ENCODE peak calls at places on chromosomes 7 and 10, in nine cellular contexts. One of them, this sample, is unnamed.

GRCh38 chr7:77887567-77887966 is 89.0 kb downstream of the PHTF2 start:
- DNase-seq in uterus: no peak
- DNase-seq in stomach: no peak
- DNase-seq in thoracic aorta: no peak
- DNase-seq in IMR-90: peak; percentile 87
- DNase-seq in HepG2: no peak
- DNase-seq in ascending aorta: peak; percentile 70
- DNase-seq in HAP-1: no peak
- DNase-seq in heart left ventricle: no peak
- DNase-seq in this sample: no peak

GRCh38 chr7:129825005-129825553 is 127.7 kb downstream of the UBE2H start:
- DNase-seq in ascending aorta: peak; percentile 74
- DNase-seq in stomach: no peak
- DNase-seq in thoracic aorta: no peak
- DNase-seq in heart left ventricle: peak; percentile 44
- DNase-seq in HAP-1: peak; percentile 92
- DNase-seq in HepG2: peak; percentile 78
- DNase-seq in IMR-90: no peak
- DNase-seq in uterus: peak; percentile 60
- DNase-seq in this sample: peak; percentile 94

GRCh38 chr10:2978111-2978510 is 89.2 kb upstream of the PFKP start:
- DNase-seq in heart left ventricle: no peak
- DNase-seq in HAP-1: peak; percentile 6
- DNase-seq in uterus: no peak
- DNase-seq in ascending aorta: no peak
- DNase-seq in stomach: no peak
- DNase-seq in IMR-90: peak; percentile 79
- DNase-seq in HepG2: peak; percentile 56
- DNase-seq in thoracic aorta: no peak
- DNase-seq in this sample: peak; percentile 68

GRCh38 chr7:109641445-109641844 is 1071.8 kb downstream of the DNAJB9 start:
- DNase-seq in HAP-1: no peak
- DNase-seq in uterus: no peak
- DNase-seq in ascending aorta: no peak
- DNase-seq in heart left ventricle: no peak
- DNase-seq in stomach: no peak
- DNase-seq in HepG2: no peak
- DNase-seq in IMR-90: no peak
- DNase-seq in thoracic aorta: no peak
- DNase-seq in this sample: no peak

GRCh38 chr7:39667354-39667923 is 44.1 kb downstream of the RALA start:
- DNase-seq in uterus: no peak
- DNase-seq in heart left ventricle: no peak
- DNase-seq in ascending aorta: no peak
- DNase-seq in HepG2: no peak
- DNase-seq in thoracic aorta: no peak
- DNase-seq in HAP-1: no peak
- DNase-seq in IMR-90: no peak
- DNase-seq in stomach: no peak
- DNase-seq in this sample: no peak

GRCh38 chr7:48274662-48275061 is 103.4 kb downstream of the ABCA13 start:
- DNase-seq in HepG2: no peak
- DNase-seq in HAP-1: no peak
- DNase-seq in uterus: no peak
- DNase-seq in IMR-90: peak; percentile 37
- DNase-seq in ascending aorta: no peak
- DNase-seq in thoracic aorta: no peak
- DNase-seq in stomach: no peak
- DNase-seq in heart left ventricle: no peak
- DNase-seq in this sample: no peak

GRCh38 chr7:140176271-140176701 is 497 bp downstream of the KDM7A start:
- DNase-seq in stomach: peak; percentile 27
- DNase-seq in ascending aorta: no peak
- DNase-seq in HAP-1: no peak
- DNase-seq in heart left ventricle: peak; percentile 30
- DNase-seq in uterus: no peak
- DNase-seq in IMR-90: no peak
- DNase-seq in HepG2: no peak
- DNase-seq in thoracic aorta: no peak
- DNase-seq in this sample: no peak

GRCh38 chr10:49362596-49363260 is 33.2 kb downstream of the DRGX start:
- DNase-seq in IMR-90: no peak
- DNase-seq in heart left ventricle: no peak
- DNase-seq in stomach: no peak
- DNase-seq in HepG2: peak; percentile 87
- DNase-seq in HAP-1: no peak
- DNase-seq in uterus: no peak
- DNase-seq in ascending aorta: no peak
- DNase-seq in thoracic aorta: no peak
- DNase-seq in this sample: no peak

GRCh38 chr7:5712566-5712965 is 68.9 kb downstream of the RNF216 start:
- DNase-seq in HAP-1: no peak
- DNase-seq in thoracic aorta: no peak
- DNase-seq in heart left ventricle: no peak
- DNase-seq in ascending aorta: no peak
- DNase-seq in stomach: no peak
- DNase-seq in uterus: no peak
- DNase-seq in HepG2: no peak
- DNase-seq in IMR-90: no peak
- DNase-seq in this sample: no peak

GRCh38 chr7:139941866-139942265 is 112.8 kb downstream of the TBXAS1 start:
- DNase-seq in HepG2: no peak
- DNase-seq in thoracic aorta: no peak
- DNase-seq in heart left ventricle: no peak
- DNase-seq in IMR-90: no peak
- DNase-seq in ascending aorta: no peak
- DNase-seq in uterus: no peak
- DNase-seq in HAP-1: no peak
- DNase-seq in stomach: no peak
- DNase-seq in this sample: no peak

GRCh38 chr7:4266270-4267040 is 415.6 kb upstream of the FOXK1 start:
- DNase-seq in HepG2: no peak
- DNase-seq in IMR-90: no peak
- DNase-seq in ascending aorta: peak; percentile 56
- DNase-seq in HAP-1: no peak
- DNase-seq in heart left ventricle: peak; percentile 7
- DNase-seq in uterus: no peak
- DNase-seq in stomach: no peak
- DNase-seq in thoracic aorta: no peak
- DNase-seq in this sample: peak; percentile 54

GRCh38 chr7:64893401-64893800 is 9.7 kb upstream of the ZNF273 start:
- DNase-seq in uterus: no peak
- DNase-seq in heart left ventricle: no peak
- DNase-seq in HepG2: no peak
- DNase-seq in ascending aorta: no peak
- DNase-seq in HAP-1: no peak
- DNase-seq in IMR-90: no peak
- DNase-seq in stomach: no peak
- DNase-seq in thoracic aorta: no peak
- DNase-seq in this sample: peak; percentile 62

DNA sequence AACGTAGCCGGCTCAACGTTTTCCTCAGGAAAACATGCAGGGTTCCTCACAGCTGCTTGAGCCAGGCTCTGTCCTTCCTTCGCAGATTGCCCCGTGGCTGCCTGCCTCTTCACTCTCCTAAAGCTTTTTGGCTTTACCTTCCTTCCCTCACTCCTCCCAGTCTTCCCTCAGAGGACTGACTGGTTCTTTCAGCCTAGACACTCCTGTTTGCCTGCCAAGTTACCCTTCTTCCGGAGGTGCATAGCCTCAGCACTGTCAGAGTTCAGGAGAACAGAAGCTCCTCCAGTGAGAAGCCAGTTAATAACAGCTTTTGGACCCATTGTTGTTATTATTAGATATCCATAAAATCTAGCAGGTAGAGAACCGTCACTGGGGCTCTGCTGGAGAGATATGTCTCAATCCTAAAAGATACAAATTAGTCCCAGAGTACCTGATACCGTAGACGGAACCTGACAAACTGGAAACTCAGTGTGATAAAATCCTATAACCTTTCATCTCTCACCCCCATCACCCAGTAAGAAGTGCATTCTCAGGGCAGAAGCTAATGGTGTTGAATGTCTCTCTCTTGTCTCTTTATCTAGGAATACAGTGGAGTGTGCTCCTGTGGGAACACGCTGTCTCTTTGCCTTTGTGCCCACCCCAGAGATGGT is 79.6 kb downstream of the SND1 start:
- DNase-seq in stomach: no peak
- DNase-seq in IMR-90: no peak
- DNase-seq in ascending aorta: no peak
- DNase-seq in HepG2: no peak
- DNase-seq in uterus: no peak
- DNase-seq in HAP-1: no peak
- DNase-seq in thoracic aorta: no peak
- DNase-seq in heart left ventricle: no peak
- DNase-seq in this sample: no peak
- H3K4me3 ChIP-seq in stomach: no peak overlapping the region
- H3K4me3 ChIP-seq in IMR-90: no peak overlapping the region
- H3K4me3 ChIP-seq in ascending aorta: no peak overlapping the region
- H3K4me3 ChIP-seq in HepG2: no peak overlapping the region
- H3K4me3 ChIP-seq in uterus: no peak overlapping the region
- H3K4me3 ChIP-seq in HAP-1: no peak overlapping the region
- H3K4me3 ChIP-seq in thoracic aorta: no peak overlapping the region
- H3K4me3 ChIP-seq in heart left ventricle: no peak overlapping the region
- H3K4me3 ChIP-seq in this sample: no peak overlapping the region

GRCh38 chr7:100676501-100677306 is 3.2 kb downstream of the GNB2 start:
- DNase-seq in HepG2: no peak
- DNase-seq in thoracic aorta: no peak
- DNase-seq in heart left ventricle: no peak
- DNase-seq in HAP-1: no peak
- DNase-seq in uterus: peak; percentile 37
- DNase-seq in stomach: no peak
- DNase-seq in IMR-90: no peak
- DNase-seq in ascending aorta: no peak
- DNase-seq in this sample: no peak

GRCh38 chr7:100679129-100679926 is 5.8 kb downstream of the GNB2 start:
- DNase-seq in HepG2: no peak
- DNase-seq in IMR-90: no peak
- DNase-seq in HAP-1: no peak
- DNase-seq in heart left ventricle: no peak
- DNase-seq in thoracic aorta: no peak
- DNase-seq in ascending aorta: no peak
- DNase-seq in stomach: no peak
- DNase-seq in uterus: no peak
- DNase-seq in this sample: peak; percentile 70

GRCh38 chr7:100675581-100676350 is 2.2 kb downstream of the GNB2 start:
- DNase-seq in ascending aorta: peak; percentile 91
- DNase-seq in HepG2: no peak
- DNase-seq in stomach: peak; percentile 80
- DNase-seq in HAP-1: peak; percentile 48
- DNase-seq in IMR-90: peak; percentile 59
- DNase-seq in thoracic aorta: peak; percentile 67
- DNase-seq in uterus: peak; percentile 83
- DNase-seq in heart left ventricle: peak; percentile 89
- DNase-seq in this sample: peak; percentile 96

GRCh38 chr7:100678291-100678984 is 4.9 kb downstream of the GNB2 start:
- DNase-seq in HepG2: no peak
- DNase-seq in ascending aorta: no peak
- DNase-seq in stomach: no peak
- DNase-seq in IMR-90: no peak
- DNase-seq in HAP-1: no peak
- DNase-seq in thoracic aorta: no peak
- DNase-seq in uterus: peak; percentile 41
- DNase-seq in heart left ventricle: no peak
- DNase-seq in this sample: peak; percentile 78

GRCh38 chr7:100677308-100678095 is 4.0 kb downstream of the GNB2 start:
- DNase-seq in ascending aorta: no peak
- DNase-seq in HepG2: no peak
- DNase-seq in stomach: no peak
- DNase-seq in heart left ventricle: no peak
- DNase-seq in thoracic aorta: no peak
- DNase-seq in IMR-90: no peak
- DNase-seq in HAP-1: no peak
- DNase-seq in uterus: peak; percentile 27
- DNase-seq in this sample: peak; percentile 63
- H3K36me3 ChIP-seq in ascending aorta: peaks cover 38% of the 10 kb centered on the region
- H3K36me3 ChIP-seq in HepG2: peaks cover 21% of the 10 kb centered on the region
- H3K36me3 ChIP-seq in stomach: peaks cover 60% of the 10 kb centered on the region
- H3K36me3 ChIP-seq in heart left ventricle: peaks cover 12% of the 10 kb centered on the region
- H3K36me3 ChIP-seq in thoracic aorta: peaks cover 52% of the 10 kb centered on the region
- H3K36me3 ChIP-seq in IMR-90: peaks cover 53% of the 10 kb centered on the region
- H3K36me3 ChIP-seq in HAP-1: peaks cover 58% of the 10 kb centered on the region
- H3K36me3 ChIP-seq in uterus: no peaks in the 10 kb centered on the region
- H3K36me3 ChIP-seq in this sample: peaks cover 14% of the 10 kb centered on the region

DNA sequence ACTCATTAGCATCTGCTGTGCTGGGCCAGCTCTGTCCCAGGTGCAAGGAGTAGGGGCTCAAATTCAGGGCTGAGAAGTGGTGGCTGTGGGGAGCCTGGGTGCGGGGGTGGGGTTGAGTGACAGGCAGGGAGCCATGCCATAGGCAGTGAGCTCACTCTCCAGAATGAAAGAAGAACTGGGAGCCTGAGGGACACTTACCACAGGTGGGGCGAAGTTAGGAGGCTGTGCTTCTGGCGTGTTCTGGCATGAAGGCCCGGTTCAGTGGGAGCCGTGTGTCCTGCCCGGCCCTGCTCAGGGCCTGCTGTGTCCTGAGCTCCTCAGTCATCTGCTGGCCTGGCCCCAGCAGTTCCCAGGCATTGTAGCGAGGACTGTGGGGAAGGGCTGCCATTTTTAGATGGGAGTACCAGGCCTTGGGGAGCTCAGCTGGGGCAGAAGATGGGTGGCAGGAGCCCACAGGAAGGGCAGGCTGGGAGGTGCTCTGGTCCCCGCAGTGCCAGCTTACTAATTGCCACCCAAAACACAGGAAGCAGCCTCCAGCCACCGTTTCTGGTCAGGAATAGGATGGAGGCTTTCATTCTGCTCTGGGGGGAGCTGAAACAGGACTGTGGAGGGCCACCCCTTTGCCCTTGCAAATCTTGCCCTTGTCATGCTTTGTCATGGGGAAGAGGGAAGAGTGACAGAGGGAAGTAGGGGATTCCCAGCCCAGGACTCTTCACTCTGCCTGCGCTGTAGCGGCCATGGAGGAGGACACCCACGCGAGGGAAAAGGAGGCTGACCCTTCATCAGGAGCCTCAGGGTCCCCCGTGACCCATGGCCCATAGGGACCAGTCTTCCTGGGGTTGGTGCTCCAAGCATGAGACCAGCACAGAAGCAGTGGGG is 62.2 kb downstream of the MKI67 start:
- DNase-seq in IMR-90: no peak
- DNase-seq in heart left ventricle: peak; percentile 18
- DNase-seq in HepG2: no peak
- DNase-seq in ascending aorta: peak; percentile 59
- DNase-seq in uterus: no peak
- DNase-seq in thoracic aorta: no peak
- DNase-seq in HAP-1: no peak
- DNase-seq in stomach: no peak
- DNase-seq in this sample: peak; percentile 72
- H3K4me3 ChIP-seq in IMR-90: no peak overlapping the region
- H3K4me3 ChIP-seq in heart left ventricle: peak overlapping the region; percentile 15
- H3K4me3 ChIP-seq in HepG2: no peak overlapping the region
- H3K4me3 ChIP-seq in ascending aorta: no peak overlapping the region
- H3K4me3 ChIP-seq in uterus: no peak overlapping the region
- H3K4me3 ChIP-seq in thoracic aorta: peak overlapping the region; percentile 5
- H3K4me3 ChIP-seq in HAP-1: no peak overlapping the region
- H3K4me3 ChIP-seq in stomach: no peak overlapping the region
- H3K4me3 ChIP-seq in this sample: no peak overlapping the region

DNA sequence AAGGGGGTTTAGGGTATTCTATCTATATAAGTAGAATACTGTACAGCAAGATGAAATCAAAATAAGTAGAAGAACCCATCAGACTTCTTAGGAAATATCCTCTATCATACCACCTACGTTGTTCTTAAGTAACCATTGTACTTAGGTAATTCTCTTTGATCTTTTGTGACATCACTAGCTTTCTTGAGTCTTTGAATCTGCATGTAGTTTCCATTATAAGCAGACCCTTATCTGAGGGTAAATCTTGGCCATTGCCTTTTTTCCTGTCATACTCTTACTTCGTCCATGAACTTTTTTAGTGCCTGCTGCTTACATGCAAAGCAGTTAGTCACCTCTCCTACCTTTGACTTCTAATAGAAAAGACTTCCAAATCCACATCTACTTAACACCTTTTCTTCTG is 49.0 kb downstream of the WAC start:
- DNase-seq in stomach: no peak
- DNase-seq in heart left ventricle: no peak
- DNase-seq in HepG2: no peak
- DNase-seq in HAP-1: no peak
- DNase-seq in uterus: no peak
- DNase-seq in IMR-90: no peak
- DNase-seq in thoracic aorta: no peak
- DNase-seq in ascending aorta: no peak
- DNase-seq in this sample: no peak
- H3K36me3 ChIP-seq in stomach: peaks cover 31% of the 10 kb centered on the region
- H3K36me3 ChIP-seq in heart left ventricle: no peaks in the 10 kb centered on the region
- H3K36me3 ChIP-seq in HepG2: peaks cover 9% of the 10 kb centered on the region
- H3K36me3 ChIP-seq in HAP-1: peaks cover 39% of the 10 kb centered on the region
- H3K36me3 ChIP-seq in uterus: no peaks in the 10 kb centered on the region
- H3K36me3 ChIP-seq in IMR-90: peaks cover 17% of the 10 kb centered on the region
- H3K36me3 ChIP-seq in thoracic aorta: peaks cover 4% of the 10 kb centered on the region
- H3K36me3 ChIP-seq in ascending aorta: no peaks in the 10 kb centered on the region
- H3K36me3 ChIP-seq in this sample: peaks cover 3% of the 10 kb centered on the region

This sample was measured in H7.